ENCODE peak calls at places on chromosomes 11 and 22, in five cellular contexts. X, Y, J, W and S are unnamed samples.

GRCh38 chr11:64028398-64029115 is 7.2 kb upstream of the FLRT1 start:
- DNase-seq in Y (no peak), W (peak; percentile 89), X (no peak), J (peak; percentile 49), S (peak; percentile 85)

GRCh38 chr11:128482512-128483191 is 104.7 kb downstream of the ETS1 start:
- DNase-seq in Y (no peak), W (no peak), J (no peak), X (no peak), S (no peak)

GRCh38 chr22:40008726-40009125 is 14.0 kb downstream of the FAM83F start:
- DNase-seq in W (no peak), X (no peak), Y (no peak), J (no peak), S (no peak)

GRCh38 chr22:30575011-30575671 is 676 bp upstream of the GAL3ST1 start:
- DNase-seq in X (no peak), W (no peak), J (no peak), Y (no peak), S (no peak)

GRCh38 chr11:30458541-30458940 is 127.6 kb downstream of the MPPED2 start:
- DNase-seq in J (no peak), W (no peak), X (no peak), Y (no peak), S (no peak)

GRCh38 chr11:82944198-82944597 is 42.7 kb downstream of the DDIAS start:
- DNase-seq in J (peak; percentile 64), W (no peak), Y (no peak), X (no peak), S (no peak)

GRCh38 chr11:2287102-2287501 is 14.6 kb downstream of the C11orf21 start:
- DNase-seq in Y (peak; percentile 42), X (no peak), W (no peak), J (no peak), S (no peak)

GRCh38 chr11:57791321-57792059 is 29.9 kb downstream of the CTNND1 start:
- DNase-seq in Y (no peak), X (no peak), J (no peak), W (no peak), S (no peak)

GRCh38 chr11:93267383-93267782 is 63.2 kb upstream of the DEUP1 start:
- DNase-seq in Y (no peak), X (no peak), J (no peak), W (no peak), S (no peak)

GRCh38 chr11:72821221-72821919 is 7.2 kb downstream of the ATG16L2 start:
- DNase-seq in W (no peak), Y (no peak), J (no peak), X (no peak), S (no peak)

DNA sequence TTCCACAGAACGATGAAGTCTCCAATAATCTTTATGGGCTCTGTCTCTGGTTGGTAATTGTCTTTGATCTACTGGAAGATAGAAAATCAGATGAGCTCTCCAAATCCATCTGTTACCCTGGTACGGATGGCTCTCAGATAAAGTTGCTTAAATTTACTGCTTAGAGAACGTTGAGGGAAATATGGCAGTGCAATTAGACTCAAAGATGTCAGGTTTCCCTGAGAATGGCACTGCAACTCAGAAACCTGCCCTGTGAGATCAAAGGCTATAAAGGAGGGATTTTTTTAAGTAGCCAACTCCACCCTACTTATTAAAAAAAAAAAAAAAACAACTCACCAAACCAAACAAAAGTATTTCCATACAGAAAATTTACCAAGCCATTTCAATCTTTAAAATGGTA is 779 bp upstream of the BIRC3 start:
- DNase-seq in Y (no peak), W (no peak), X (no peak), J (no peak), S (no peak)
- H3K4me3 ChIP-seq in Y (peak overlapping the region; percentile 58), W (no peak overlapping the region), X (peak overlapping the region; percentile 52), J (no peak overlapping the region), S (no peak overlapping the region)

GRCh38 chr11:117292616-117293015 is 1.5 kb downstream of the BACE1-AS start:
- DNase-seq in Y (no peak), J (no peak), W (no peak), X (no peak), S (no peak)

GRCh38 chr11:117286588-117286987 is 4.6 kb upstream of the BACE1-AS start:
- DNase-seq in X (no peak), J (no peak), Y (no peak), W (no peak), S (no peak)

GRCh38 chr11:117290809-117291396 is at the start of gene BACE1-AS:
- DNase-seq in W (no peak), Y (no peak), X (no peak), J (no peak), S (no peak)

GRCh38 chr11:117287668-117288067 is 3.5 kb upstream of the BACE1-AS start:
- DNase-seq in X (no peak), W (no peak), J (no peak), Y (no peak), S (no peak)

DNA sequence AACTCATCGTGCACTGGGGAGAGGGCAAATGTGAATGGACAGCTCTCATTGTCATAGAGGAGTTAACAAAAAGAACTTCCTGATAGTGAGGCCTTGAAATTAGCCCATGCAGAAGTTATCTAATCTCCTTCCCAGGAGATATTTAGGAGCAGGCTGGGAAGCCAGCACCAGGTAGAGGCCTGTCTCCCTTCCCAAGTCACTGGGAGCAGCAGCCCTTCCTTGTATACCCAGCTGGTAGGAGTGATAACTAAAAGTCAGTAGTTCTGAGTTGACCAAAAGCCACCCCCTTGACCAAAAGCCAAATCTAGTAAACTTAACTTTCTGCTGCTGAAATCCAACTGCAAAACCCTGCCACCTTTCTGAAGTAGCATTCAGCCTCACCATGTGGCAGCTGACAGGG is 1.4 kb upstream of the BACE1-AS start:
- DNase-seq in Y (no peak), X (no peak), W (no peak), J (no peak), S (no peak)
- H3K4me3 ChIP-seq in Y (no peak overlapping the region), X (no peak overlapping the region), W (no peak overlapping the region), J (no peak overlapping the region), S (no peak overlapping the region)

DNA sequence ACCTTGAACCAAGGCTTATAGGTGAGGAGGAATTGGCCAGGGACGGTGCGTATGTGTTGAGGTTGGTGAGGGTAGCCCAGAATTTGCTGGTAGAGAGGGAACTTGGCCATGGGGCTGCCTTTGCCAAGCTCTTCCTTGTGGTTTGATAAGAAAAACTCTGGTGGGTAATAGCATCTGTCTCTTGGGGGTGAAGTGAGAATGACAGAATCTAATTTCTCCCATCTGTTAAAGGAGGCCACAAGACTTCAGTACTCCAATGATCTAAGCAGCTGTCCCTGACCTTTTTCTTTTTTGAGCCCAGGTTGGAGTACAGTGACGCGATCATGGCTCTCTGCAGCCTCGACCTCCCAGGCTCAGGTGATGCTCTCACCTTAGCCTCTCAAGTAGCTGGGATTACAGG is 36.0 kb upstream of the PICK1 start:
- DNase-seq in J (no peak), X (no peak), W (no peak), Y (no peak), S (no peak)
- H3K4me3 ChIP-seq in J (no peak overlapping the region), X (no peak overlapping the region), W (no peak overlapping the region), Y (no peak overlapping the region), S (no peak overlapping the region)

DNA sequence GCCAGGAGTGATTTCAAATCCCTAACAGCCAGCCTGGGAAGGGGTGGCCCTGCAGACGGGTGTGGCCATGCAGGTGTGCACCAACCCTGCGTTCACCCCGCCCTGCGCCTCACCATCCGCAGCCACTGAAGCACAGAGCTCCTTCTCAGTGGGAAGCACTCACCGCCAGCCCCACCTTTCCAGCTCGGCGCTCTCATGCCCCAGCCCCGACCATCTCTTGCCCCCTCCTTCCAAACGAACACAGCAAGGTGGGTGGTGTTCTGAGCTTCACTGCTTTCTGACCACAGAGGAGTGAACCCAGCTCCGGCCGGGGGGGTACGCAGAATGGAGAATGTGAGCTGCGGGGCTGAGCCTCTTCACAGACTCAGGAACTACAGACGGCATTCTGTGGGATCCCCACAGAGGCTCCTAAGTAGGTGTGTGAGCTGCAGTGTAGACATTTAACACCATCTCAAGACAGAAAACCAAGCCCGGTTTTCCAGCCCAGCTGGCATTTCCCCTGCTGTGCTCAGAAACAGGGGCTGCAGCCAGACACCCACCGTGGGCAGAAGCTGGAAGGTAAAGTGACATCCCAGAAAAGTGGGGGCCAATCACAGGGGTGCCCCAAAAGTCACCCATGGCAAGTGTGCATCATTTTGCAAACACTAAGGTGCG is 88.4 kb upstream of the RTL6 start:
- DNase-seq in W (no peak), Y (peak; percentile 39), X (no peak), J (no peak), S (no peak)
- H3K4me3 ChIP-seq in W (no peak overlapping the region), Y (no peak overlapping the region), X (no peak overlapping the region), J (no peak overlapping the region), S (no peak overlapping the region)

DNA sequence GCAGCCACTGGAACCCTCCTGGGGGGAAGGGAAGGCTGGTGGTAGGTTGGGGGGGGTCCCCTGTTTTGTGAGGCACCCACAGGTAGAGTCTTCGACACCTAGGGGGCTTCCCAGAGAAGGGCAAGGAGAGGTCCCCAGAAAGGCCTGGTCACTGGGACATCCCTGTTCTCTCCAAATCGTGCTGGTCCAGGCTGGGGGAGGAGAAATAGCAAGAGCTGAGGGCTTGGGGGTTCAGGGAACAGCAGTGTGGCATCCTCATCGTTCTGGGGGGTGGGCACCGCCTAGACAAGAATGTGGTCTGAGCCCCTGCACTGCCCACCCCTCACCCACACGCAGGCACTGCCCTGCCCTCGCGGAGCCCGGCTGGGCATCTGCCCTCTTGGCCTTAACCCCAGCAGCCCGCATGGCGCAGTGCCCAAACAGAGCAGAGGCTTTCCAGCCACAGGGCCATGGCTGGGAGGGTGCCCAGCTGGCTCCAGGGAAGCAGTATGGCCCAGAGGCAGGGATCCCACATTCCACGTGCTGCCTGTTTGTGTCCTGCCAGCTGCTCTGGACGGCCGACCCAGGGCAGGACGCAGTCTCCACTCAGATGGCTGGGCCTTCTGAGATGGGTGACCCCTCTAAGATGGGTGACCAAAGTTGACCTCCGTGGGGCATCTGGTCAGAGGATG is 14.5 kb downstream of the SCARF2 start:
- DNase-seq in J (no peak), W (no peak), X (no peak), Y (peak; percentile 48), S (no peak)
- H3K4me3 ChIP-seq in J (no peak overlapping the region), W (no peak overlapping the region), X (no peak overlapping the region), Y (no peak overlapping the region), S (no peak overlapping the region)

DNA sequence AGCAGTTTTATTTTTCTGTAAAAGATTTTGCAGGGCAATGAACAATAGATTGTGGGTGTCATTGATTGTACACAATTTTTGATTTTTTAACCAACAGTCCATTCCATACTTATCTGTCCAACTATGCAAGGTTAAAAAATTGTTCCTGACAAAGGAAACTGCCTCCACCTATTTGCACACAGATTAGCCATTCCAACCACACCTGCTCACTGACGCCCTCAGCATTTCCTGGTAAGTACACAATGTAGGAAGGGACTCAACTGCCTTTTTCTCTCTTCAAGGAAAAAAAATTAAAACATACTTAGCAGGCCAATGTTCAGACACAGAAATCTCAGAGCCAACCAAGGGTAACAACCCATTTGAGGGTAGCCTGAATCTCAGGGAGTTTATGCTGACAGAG is 4.3 kb upstream of the FUT4 start:
- DNase-seq in J (no peak), W (no peak), X (no peak), Y (no peak), S (no peak)
- H3K4me3 ChIP-seq in J (no peak overlapping the region), W (no peak overlapping the region), X (no peak overlapping the region), Y (no peak overlapping the region), S (no peak overlapping the region)

DNA sequence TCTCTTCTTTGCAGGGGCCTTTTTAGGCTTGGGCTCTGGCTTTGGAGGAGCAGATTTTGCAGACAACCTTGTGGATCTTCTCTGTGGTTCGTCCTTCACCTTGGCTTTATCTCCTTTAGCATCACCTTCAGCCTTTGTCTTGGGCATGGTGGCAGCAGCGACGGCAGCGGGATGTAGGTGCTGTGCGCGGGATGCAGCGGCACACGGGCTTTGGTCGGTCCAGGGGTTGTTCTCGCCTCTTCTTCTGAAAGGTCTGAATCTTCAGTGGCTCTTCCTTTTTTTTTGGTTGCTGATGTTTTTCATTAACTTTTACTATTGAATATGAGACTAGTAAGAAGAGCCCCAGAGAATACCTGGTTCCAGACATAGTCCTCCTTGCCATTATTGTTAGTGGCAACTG is 10.0 kb downstream of the MEI1 start:
- DNase-seq in W (no peak), J (no peak), Y (no peak), X (no peak), S (no peak)
- H3K4me3 ChIP-seq in W (no peak overlapping the region), J (no peak overlapping the region), Y (no peak overlapping the region), X (no peak overlapping the region), S (no peak overlapping the region)